ENCODE peak calls at places on chromosomes 13 and 19, in eight cellular contexts. D is T-cell, X is GDM1, C is DMS153, M is hypothalamus, E is nephron progenitor cell, F is neural progenitor cell, U is EL. G is an unnamed sample.

GRCh38 chr13:101523732-101524131 is 71.3 kb downstream of the ITGBL1 start:
- DNase-seq in D (no peak), X (no peak), C (no peak), M (no peak), E (no peak), F (no peak), U (peak), G (no peak)

GRCh38 chr13:99666146-99666805 is 165.0 kb downstream of the TM9SF2 start:
- DNase-seq in D (no peak), X (no peak), C (no peak), M (no peak), E (no peak), F (no peak), U (no peak), G (no peak)

GRCh38 chr19:10104665-10105221 is 1.4 kb upstream of the PPAN start:
- DNase-seq in D (peak), X (peak), C (no peak), M (no peak), E (no peak), F (no peak), U (no peak), G (peak)

GRCh38 chr19:1000095-1000494 is at the start of gene GRIN3B:
- DNase-seq in D (peak), X (peak), C (no peak), M (no peak), E (peak), F (peak), U (peak), G (peak)

GRCh38 chr13:114147803-114148520 is 15.5 kb upstream of the RASA3 start:
- DNase-seq in D (no peak), X (no peak), C (no peak), M (no peak), E (no peak), F (no peak), U (no peak), G (no peak)

GRCh38 chr19:54201980-54202379 is 1.3 kb downstream of the RPS9 start:
- DNase-seq in D (no peak), X (no peak), C (no peak), M (no peak), E (no peak), F (no peak), U (no peak), G (no peak)

GRCh38 chr13:65719831-65720230 is 1510.3 kb downstream of the PCDH9 start:
- DNase-seq in D (no peak), X (no peak), C (no peak), M (no peak), E (no peak), F (peak), U (no peak), G (no peak)

GRCh38 chr13:53105881-53106280 is 77.3 kb downstream of the OLFM4 start:
- DNase-seq in D (no peak), X (no peak), C (peak), M (no peak), E (no peak), F (no peak), U (no peak), G (no peak)

GRCh38 chr13:105979586-105979985 is 555.9 kb downstream of the EFNB2 start:
- DNase-seq in D (no peak), X (no peak), C (peak), M (no peak), E (peak), F (peak), U (no peak), G (no peak)

GRCh38 chr19:40412866-40413265 is 312 bp downstream of the PRX start:
- DNase-seq in D (no peak), X (no peak), C (no peak), M (no peak), E (no peak), F (no peak), U (no peak), G (no peak)

GRCh38 chr13:98524793-98525192 is 52.1 kb downstream of the STK24 start:
- DNase-seq in D (no peak), X (no peak), C (no peak), M (no peak), E (no peak), F (no peak), U (no peak), G (no peak)

GRCh38 chr19:1057185-1057857 is 9.6 kb upstream of the ARHGAP45 start:
- DNase-seq in D (no peak), X (peak), C (no peak), M (no peak), E (no peak), F (peak), U (peak), G (peak)

GRCh38 chr13:26460652-26461051 is 96.8 kb upstream of the WASF3 start:
- DNase-seq in D (no peak), X (no peak), C (no peak), M (no peak), E (no peak), F (no peak), U (peak), G (no peak)

GRCh38 chr19:39409207-39409885 is 2.7 kb downstream of the ZFP36 start:
- DNase-seq in D (peak), X (peak), C (peak), M (no peak), E (peak), F (no peak), U (peak), G (peak)

GRCh38 chr19:43789029-43789428 is 8.3 kb upstream of the KCNN4 start:
- DNase-seq in D (no peak), X (no peak), C (no peak), M (no peak), E (peak), F (peak), U (peak), G (peak)

GRCh38 chr19:782195-783043 is 14.8 kb upstream of the PTBP1 start:
- DNase-seq in D (no peak), X (no peak), C (no peak), M (no peak), E (peak), F (peak), U (peak), G (no peak)

GRCh38 chr19:39829702-39830275 is 4.2 kb downstream of the DYRK1B start:
- DNase-seq in D (no peak), X (no peak), C (no peak), M (no peak), E (no peak), F (no peak), U (no peak), G (no peak)

GRCh38 chr19:46904114-46905060 is 43.6 kb downstream of the ARHGAP35 start:
- DNase-seq in D (no peak), X (no peak), C (no peak), M (no peak), E (peak), F (no peak), U (peak), G (no peak)

G was measured in Kasumi-1.